ENCODE peak calls at places on chromosomes 13 and 19, in eight cellular contexts. U is fibroblast of lung; F is activated CD4-positive, CD25-positive, alpha-beta regulatory T cell treated with anti-CD3 and anti-CD28 coated beads, Interleukin-2, amount 50 U/mL, for 16 hours; S is activated T-cell treated with anti-CD3 and anti-CD28 coated beads, Interleukin-2, amount 50 U/mL, for 48 hours; M is SK-N-DZ; E is stimulated activated naive CD8-positive, alpha-beta T cell treated with anti-CD3 and anti-CD28 coated beads, Interleukin-15, Interleukin-2, amounts not matched to agents 100 U/mL and 50 U/mL, for 24 hours; C is ACHN; T is C1 segment of cervical spinal cord. O is an unnamed sample.
A peak's percentile ranks its signal among the peaks of the same experiment; 100 is the strongest.

GRCh38 chr13:35349673-35350278 is 126.7 kb downstream of the MAB21L1 start:
- DNase-seq in S (no peak), C (peak; percentile 19), M (no peak), U (peak; percentile 4), T (no peak), F (no peak), E (no peak), O (no peak)

GRCh38 chr19:15155296-15155695 is 45.5 kb downstream of the NOTCH3 start:
- DNase-seq in C (no peak), E (no peak), S (no peak), M (no peak), U (no peak), F (no peak), T (no peak), O (no peak)

GRCh38 chr19:21838646-21839045 is 2.7 kb upstream of the ZNF43 start:
- DNase-seq in T (no peak), C (no peak), S (no peak), M (no peak), E (no peak), F (no peak), U (no peak), O (no peak)

GRCh38 chr13:23140492-23140891 is 40.3 kb upstream of the SGCG start:
- DNase-seq in M (no peak), U (peak; percentile 52), E (no peak), S (no peak), C (no peak), F (no peak), T (no peak), O (no peak)

GRCh38 chr13:99652141-99652540 is 150.9 kb downstream of the TM9SF2 start:
- DNase-seq in F (no peak), T (no peak), E (no peak), S (no peak), M (no peak), C (no peak), U (no peak), O (no peak)

GRCh38 chr13:26941345-26942174 is 181.0 kb upstream of the GPR12 start:
- DNase-seq in T (no peak), M (no peak), U (peak; percentile 54), C (peak; percentile 55), F (no peak), S (peak; percentile 29), E (no peak), O (no peak)

GRCh38 chr13:45451282-45451681 is 13.5 kb upstream of the COG3 start:
- DNase-seq in F (no peak), T (no peak), M (no peak), U (no peak), C (no peak), E (no peak), S (no peak), O (no peak)

GRCh38 chr19:8445488-8446001 is 770 bp downstream of the HNRNPM start:
- DNase-seq in F (peak; percentile 5), S (peak; percentile 70), M (peak; percentile 11), U (no peak), E (peak; percentile 68), C (peak; percentile 43), T (no peak), O (no peak)

GRCh38 chr13:31322702-31323101 is 122.9 kb downstream of the B3GLCT start:
- DNase-seq in C (no peak), F (no peak), E (no peak), S (no peak), T (no peak), U (no peak), M (no peak), O (no peak)

GRCh38 chr19:19276386-19276785 is 3.3 kb upstream of the TM6SF2 start:
- DNase-seq in U (peak; percentile 11), C (no peak), F (no peak), S (no peak), T (no peak), E (no peak), M (no peak), O (no peak)

GRCh38 chr13:76856141-76856571 is 30.0 kb downstream of the KCTD12 start:
- DNase-seq in C (peak; percentile 31), F (no peak), S (no peak), M (no peak), U (peak; percentile 71), E (no peak), T (no peak), O (no peak)

GRCh38 chr19:1366899-1367870 is 16.5 kb upstream of the NDUFS7 start:
- DNase-seq in C (no peak), T (no peak), M (no peak), U (no peak), S (no peak), E (no peak), F (no peak), O (no peak)

O was measured in naive thymus-derived CD4-positive, alpha-beta T cell.